ENCODE peak calls at places on chromosomes 4 and X, in eight cellular contexts. W, O, Z, A, C, T, P and S are unnamed samples.

GRCh38 chrX:39982927-39983326 is 114.8 kb downstream of the BCOR start:
- DNase-seq in W (no peak), O (no peak), Z (no peak), A (no peak), C (no peak), T (no peak), P (no peak), S (no peak)

GRCh38 chrX:29082558-29082957 is 495.3 kb downstream of the IL1RAPL1 start:
- DNase-seq in W (no peak), O (no peak), Z (no peak), A (no peak), C (no peak), T (no peak), P (no peak), S (no peak)

GRCh38 chr4:70703695-70704332 is 15.5 kb downstream of the UTP3 start:
- DNase-seq in W (no peak), O (no peak), Z (peak), A (peak), C (no peak), T (peak), P (peak), S (peak)

GRCh38 chr4:84389406-84389805 is 109.7 kb downstream of the NKX6-1 start:
- DNase-seq in W (no peak), O (no peak), Z (peak), A (no peak), C (no peak), T (no peak), P (no peak), S (peak)

GRCh38 chr4:108006361-108006760 is 16.7 kb downstream of the HADH start:
- DNase-seq in W (no peak), O (no peak), Z (peak), A (no peak), C (no peak), T (no peak), P (no peak), S (no peak)

GRCh38 chr4:92629302-92629701 is 325.5 kb downstream of the GRID2 start:
- DNase-seq in W (no peak), O (no peak), Z (no peak), A (no peak), C (no peak), T (no peak), P (no peak), S (no peak)

GRCh38 chr4:11603594-11604194 is 175.0 kb upstream of the HS3ST1 start:
- DNase-seq in W (no peak), O (no peak), Z (no peak), A (no peak), C (no peak), T (no peak), P (no peak), S (no peak)

GRCh38 chrX:123230798-123231197 is 46.7 kb downstream of the GRIA3 start:
- DNase-seq in W (no peak), O (no peak), Z (no peak), A (no peak), C (no peak), T (no peak), P (no peak), S (no peak)

GRCh38 chr4:52704133-52704532 is 45.0 kb upstream of the USP46 start:
- DNase-seq in W (no peak), O (no peak), Z (peak), A (no peak), C (no peak), T (no peak), P (no peak), S (peak)

GRCh38 chr4:7507381-7507780 is 72.7 kb upstream of the PSAPL1 start:
- DNase-seq in W (no peak), O (no peak), Z (no peak), A (no peak), C (no peak), T (no peak), P (no peak), S (no peak)

GRCh38 chrX:107729558-107730297 is 45.9 kb downstream of the TSC22D3 start:
- DNase-seq in W (no peak), O (no peak), Z (no peak), A (no peak), C (no peak), T (no peak), P (peak), S (no peak)

GRCh38 chr4:1367936-1368289 is 20.9 kb downstream of the UVSSA start:
- DNase-seq in W (no peak), O (no peak), Z (no peak), A (no peak), C (no peak), T (no peak), P (no peak), S (no peak)

GRCh38 chr4:1369091-1369450 is 22.1 kb downstream of the UVSSA start:
- DNase-seq in W (no peak), O (no peak), Z (no peak), A (no peak), C (no peak), T (no peak), P (no peak), S (no peak)

GRCh38 chr4:1370321-1371124 is 23.5 kb downstream of the UVSSA start:
- DNase-seq in W (no peak), O (no peak), Z (no peak), A (no peak), C (no peak), T (no peak), P (no peak), S (no peak)

GRCh38 chr4:1368421-1369090 is 21.5 kb downstream of the UVSSA start:
- DNase-seq in W (no peak), O (no peak), Z (no peak), A (no peak), C (no peak), T (no peak), P (no peak), S (no peak)

GRCh38 chr4:1369484-1370079 is 22.6 kb downstream of the UVSSA start:
- DNase-seq in W (no peak), O (no peak), Z (no peak), A (no peak), C (no peak), T (no peak), P (peak), S (no peak)
- H3K4me3 ChIP-seq in W (no peak), O (no peak), Z (no peak), A (no peak), C (no peak), T (no peak), P (no peak), S (no peak)

GRCh38 chr4:48490680-48491513 is 845 bp downstream of the ZAR1 start:
- DNase-seq in W (no peak), O (no peak), Z (no peak), A (no peak), C (no peak), T (no peak), P (no peak), S (no peak)
- H3K4me3 ChIP-seq in W (no peak), O (no peak), Z (no peak), A (no peak), C (peak), T (no peak), P (no peak), S (no peak)

GRCh38 chr4:16693040-16693506 is 205.4 kb downstream of the LDB2 start:
- DNase-seq in W (no peak), O (no peak), Z (peak), A (peak), C (no peak), T (no peak), P (no peak), S (no peak)
- H3K4me3 ChIP-seq in W (no peak), O (no peak), Z (no peak), A (no peak), C (no peak), T (no peak), P (no peak), S (no peak)

DNA sequence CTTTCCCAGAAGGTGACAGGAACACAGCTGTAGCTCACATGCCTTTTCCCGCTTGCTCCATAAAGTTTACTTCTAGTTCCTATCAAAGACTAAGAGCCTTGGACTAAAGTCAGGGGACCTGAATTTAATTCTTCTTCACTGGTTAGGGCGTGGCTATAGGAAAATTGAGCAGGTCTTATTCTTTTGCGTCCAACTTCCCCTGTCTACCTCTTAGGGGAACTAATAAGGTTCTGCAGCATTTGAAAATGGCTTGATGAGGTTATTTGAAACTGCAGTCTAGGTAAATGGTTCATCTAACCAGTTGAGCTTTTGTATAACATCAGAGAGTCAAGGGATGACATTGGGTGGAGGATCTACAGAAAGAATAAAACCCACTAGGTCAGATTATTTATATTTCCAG is 2.6 kb downstream of the ARHGAP10 start:
- DNase-seq in W (no peak), O (no peak), Z (no peak), A (no peak), C (no peak), T (no peak), P (no peak), S (no peak)
- H3K4me3 ChIP-seq in W (peak), O (no peak), Z (peak), A (no peak), C (no peak), T (peak), P (peak), S (peak)

GRCh38 chr4:38504396-38504715 is 159.6 kb upstream of the KLF3 start:
- DNase-seq in W (no peak), O (no peak), Z (no peak), A (no peak), C (no peak), T (no peak), P (no peak), S (no peak)
- H3K4me3 ChIP-seq in W (no peak), O (no peak), Z (no peak), A (no peak), C (no peak), T (no peak), P (no peak), S (no peak)

GRCh38 chrX:17736856-17737706 is at the start of gene SCML1:
- DNase-seq in W (peak), O (peak), Z (peak), A (peak), C (peak), T (peak), P (peak), S (peak)

GRCh38 chrX:17738002-17738713 is 865 bp downstream of the SCML1 start:
- DNase-seq in W (peak), O (no peak), Z (peak), A (no peak), C (peak), T (no peak), P (peak), S (peak)

GRCh38 chrX:17735396-17735795 is 1.9 kb upstream of the SCML1 start:
- DNase-seq in W (no peak), O (no peak), Z (no peak), A (no peak), C (no peak), T (no peak), P (peak), S (no peak)

GRCh38 chrX:17737707-17738001 is 361 bp downstream of the SCML1 start:
- DNase-seq in W (no peak), O (no peak), Z (no peak), A (no peak), C (no peak), T (no peak), P (no peak), S (no peak)

DNA sequence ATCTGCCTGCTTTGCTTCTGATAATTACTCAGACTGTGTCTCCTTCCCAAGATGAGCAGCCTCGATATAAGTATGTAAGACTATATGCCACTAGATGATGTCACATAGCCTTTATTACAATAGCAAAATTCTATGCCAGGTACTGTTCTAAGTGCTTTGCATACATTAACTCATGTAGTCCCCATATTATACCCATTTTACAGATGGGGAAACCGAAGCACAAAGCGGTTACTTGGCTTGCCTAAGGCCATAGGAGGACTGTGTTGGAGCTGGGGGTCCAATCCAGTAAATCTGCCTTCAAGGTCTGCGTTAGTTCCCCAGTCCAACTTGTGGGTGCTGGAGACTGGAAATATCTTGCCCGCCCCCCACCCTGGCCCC is 826 bp upstream of the SCML1 start:
- DNase-seq in W (no peak), O (no peak), Z (peak), A (no peak), C (no peak), T (no peak), P (no peak), S (no peak)
- H3K4me3 ChIP-seq in W (peak), O (peak), Z (peak), A (peak), C (peak), T (peak), P (peak), S (peak)